ENCODE peak calls at places on chromosomes 16 and 17, in seven cellular contexts. I, X, T, M, U, V and R are unnamed samples.

GRCh38 chr16:23401142-23401541 is 51.8 kb downstream of the COG7 start:
- DNase-seq in X (no peak), U (no peak), T (no peak), V (no peak), I (no peak), M (no peak), R (no peak)

GRCh38 chr16:58501242-58502131 is 1.5 kb downstream of the NDRG4 start:
- DNase-seq in U (peak), I (peak), V (no peak), X (peak), M (peak), T (peak), R (no peak)

GRCh38 chr16:81600275-81600674 is 155.7 kb downstream of the CMIP start:
- DNase-seq in V (no peak), I (no peak), X (peak), U (peak), T (no peak), M (no peak), R (peak)

GRCh38 chr17:30316736-30317135 is 17.1 kb downstream of the TMIGD1 start:
- DNase-seq in I (no peak), X (no peak), M (peak), T (no peak), V (no peak), U (no peak), R (no peak)

GRCh38 chr17:49156256-49156655 is 23.7 kb downstream of the B4GALNT2 start:
- DNase-seq in I (no peak), X (no peak), M (no peak), U (no peak), T (no peak), V (no peak), R (no peak)

GRCh38 chr17:78997881-78998280 is 11.7 kb downstream of the CANT1 start:
- DNase-seq in U (no peak), X (no peak), I (no peak), V (no peak), M (no peak), T (no peak), R (no peak)

GRCh38 chr16:26394409-26394808 is 672.3 kb upstream of the C16orf82 start:
- DNase-seq in V (no peak), I (no peak), M (no peak), U (no peak), X (no peak), T (no peak), R (no peak)

GRCh38 chr16:10039220-10040096 is 142.8 kb downstream of the GRIN2A start:
- DNase-seq in U (no peak), T (peak), V (no peak), M (no peak), I (no peak), X (peak), R (peak)

GRCh38 chr16:86222541-86222940 is 287.8 kb upstream of the FOXF1 start:
- DNase-seq in X (peak), U (no peak), M (no peak), V (no peak), T (no peak), I (no peak), R (peak)

GRCh38 chr16:89291355-89291754 is 73.9 kb downstream of the ZNF778 start:
- DNase-seq in X (no peak), V (no peak), T (no peak), M (no peak), U (no peak), I (no peak), R (no peak)

GRCh38 chr16:85522842-85523601 is 90.1 kb upstream of the GSE1 start:
- DNase-seq in M (peak), I (no peak), U (peak), T (peak), V (no peak), X (peak), R (peak)

GRCh38 chr16:28042856-28043255 is 20.7 kb downstream of the GSG1L start:
- DNase-seq in V (no peak), U (no peak), M (no peak), I (no peak), T (no peak), X (no peak), R (peak)